ENCODE peak calls at places on chromosomes 4 and X, in four cellular contexts. I is natural killer cell; J is naive thymus-derived CD4-positive, alpha-beta T cell; R is activated CD8-positive, alpha-beta memory T cell treated with anti-CD3 and anti-CD28 coated beads, Interleukin-2, amount 10 ng/mL, durations not matched to agents 7 days and 5 days. H is an unnamed sample.

GRCh38 chr4:87406462-87406861 is 15.5 kb upstream of the HSD17B11 start:
- ATAC-seq in I (peak; percentile 78), J (peak; percentile 31), R (peak; percentile 33), H (no peak)

GRCh38 chr4:663438-664428 is 10.3 kb downstream of the ATP5ME start:
- ATAC-seq in R (peak; percentile 90), J (peak; percentile 91), I (peak; percentile 94), H (peak; percentile 79)

GRCh38 chrX:132367984-132368383 is 120.9 kb downstream of the MBNL3 start:
- ATAC-seq in R (no peak), I (no peak), J (no peak), H (no peak)

GRCh38 chrX:40877869-40878268 is 142.5 kb upstream of the MED14 start:
- ATAC-seq in R (no peak), J (no peak), I (no peak), H (no peak)

GRCh38 chrX:53595266-53595810 is 91.2 kb downstream of the HUWE1 start:
- ATAC-seq in J (peak; percentile 26), I (no peak), R (no peak), H (no peak)

GRCh38 chr4:155307731-155308277 is 69.0 kb downstream of the MAP9 start:
- ATAC-seq in R (no peak), J (no peak), I (no peak), H (no peak)

GRCh38 chrX:72123471-72124185 is 8.1 kb downstream of the RTL5 start:
- ATAC-seq in J (peak; percentile 25), I (peak; percentile 19), R (no peak), H (no peak)

GRCh38 chr4:78296261-78296660 is 239.1 kb downstream of the FRAS1 start:
- ATAC-seq in I (no peak), J (no peak), R (no peak), H (no peak)

GRCh38 chr4:79852305-79852730 is 220.7 kb downstream of the ANTXR2 start:
- ATAC-seq in J (no peak), I (no peak), R (no peak), H (no peak)

GRCh38 chr4:52234539-52235174 is 183.6 kb downstream of the SPATA18 start:
- ATAC-seq in I (no peak), J (no peak), R (no peak), H (no peak)

GRCh38 chrX:71198066-71198465 is 25.0 kb upstream of the GJB1 start:
- ATAC-seq in R (peak; percentile 44), J (peak; percentile 69), I (no peak), H (peak; percentile 64)

GRCh38 chrX:75609361-75609760 is 86.5 kb upstream of the ZDHHC15 start:
- ATAC-seq in R (no peak), J (no peak), I (no peak), H (no peak)

GRCh38 chr4:25069014-25069413 is 38.3 kb upstream of the LGI2 start:
- ATAC-seq in I (no peak), J (no peak), R (no peak), H (no peak)

GRCh38 chr4:40475609-40476008 is 140.5 kb downstream of the CHRNA9 start:
- ATAC-seq in R (no peak), I (no peak), J (no peak), H (no peak)

GRCh38 chr4:32140636-32141035 is 1420.5 kb downstream of the PCDH7 start:
- ATAC-seq in R (peak; percentile 27), I (no peak), J (no peak), H (no peak)

GRCh38 chrX:63746715-63747114 is 38.3 kb downstream of the ARHGEF9 start:
- ATAC-seq in J (no peak), R (peak; percentile 37), I (peak; percentile 14), H (no peak)

GRCh38 chrX:149491812-149492211 is 13.3 kb downstream of the IDS start:
- ATAC-seq in J (no peak), I (no peak), R (no peak), H (no peak)

GRCh38 chr4:25919676-25920075 is 5.7 kb downstream of the SMIM20 start:
- ATAC-seq in R (no peak), I (no peak), J (no peak), H (no peak)

GRCh38 chrX:112670290-112670689 is 9.4 kb downstream of the LHFPL1 start:
- ATAC-seq in J (no peak), I (no peak), R (no peak), H (no peak)

GRCh38 chr4:62161446-62161845 is 961.3 kb downstream of the ADGRL3 start:
- ATAC-seq in I (no peak), R (no peak), J (no peak), H (no peak)

GRCh38 chr4:124806403-124806802 is 93.9 kb upstream of the ANKRD50 start:
- ATAC-seq in R (no peak), J (no peak), I (no peak), H (peak; percentile 39)

GRCh38 chr4:53551281-53551864 is 39.9 kb downstream of the LNX1 start:
- ATAC-seq in J (no peak), R (no peak), I (no peak), H (no peak)

GRCh38 chr4:111641813-111642579 is 503.3 kb upstream of the FAM241A start:
- ATAC-seq in R (peak; percentile 66), J (peak; percentile 51), I (no peak), H (no peak)

GRCh38 chrX:136268051-136269048 is 17.1 kb upstream of the MAP7D3 start:
- ATAC-seq in J (peak; percentile 54), R (peak; percentile 79), I (peak; percentile 44), H (peak; percentile 43)

GRCh38 chr4:102792361-102792936 is 31.7 kb upstream of the MANBA start:
- ATAC-seq in J (peak; percentile 41), I (peak; percentile 17), R (peak; percentile 27), H (no peak)

GRCh38 chr4:7595883-7596535 is 161.3 kb upstream of the PSAPL1 start:
- ATAC-seq in J (no peak), R (no peak), I (no peak), H (no peak)

GRCh38 chrX:142999209-142999720 is 26.5 kb upstream of the SPANXN4 start:
- ATAC-seq in R (no peak), J (no peak), I (no peak), H (no peak)

GRCh38 chr4:36244257-36245084 is at the start of gene ARAP2:
- ATAC-seq in I (peak; percentile 78), J (peak; percentile 84), R (peak; percentile 77), H (peak; percentile 79)

GRCh38 chrX:150649096-150649870 is 43.9 kb upstream of the MTMR1 start:
- ATAC-seq in R (no peak), I (no peak), J (no peak), H (peak; percentile 19)

GRCh38 chr4:76966024-76966579 is 16.6 kb downstream of the SEPTIN11 start:
- ATAC-seq in R (no peak), J (no peak), I (no peak), H (no peak)

GRCh38 chr4:25103423-25103822 is 56.8 kb downstream of the SEPSECS start:
- ATAC-seq in J (no peak), R (no peak), I (no peak), H (no peak)

GRCh38 chr4:1792158-1792831 is 798 bp upstream of the FGFR3 start:
- ATAC-seq in I (no peak), J (no peak), R (no peak), H (no peak)

GRCh38 chr4:128863314-128864075 is 54.0 kb downstream of the JADE1 start:
- ATAC-seq in J (peak; percentile 73), I (no peak), R (no peak), H (no peak)

GRCh38 chrX:122906726-122907125 is 277.4 kb upstream of the GRIA3 start:
- ATAC-seq in R (no peak), I (no peak), J (no peak), H (no peak)

GRCh38 chr4:120658772-120659171 is 263.8 kb downstream of the PRDM5 start:
- ATAC-seq in I (no peak), J (peak; percentile 69), R (no peak), H (no peak)

GRCh38 chr4:3202836-3203820 is 45.8 kb upstream of the MSANTD1 start:
- ATAC-seq in I (peak; percentile 19), J (peak; percentile 20), R (peak; percentile 40), H (peak; percentile 32)

GRCh38 chr4:56532239-56532638 is 26.6 kb downstream of the ARL9 start:
- ATAC-seq in J (no peak), I (no peak), R (no peak), H (no peak)

GRCh38 chr4:173231916-173232315 is 63.3 kb downstream of the GALNT7 start:
- ATAC-seq in R (no peak), I (no peak), J (peak; percentile 45), H (no peak)

GRCh38 chr4:25827373-25827772 is 35.4 kb downstream of the SEL1L3 start:
- ATAC-seq in J (no peak), I (no peak), R (no peak), H (no peak)

GRCh38 chr4:41538017-41538733 is at the start of gene LIMCH1:
- ATAC-seq in R (no peak), I (no peak), J (no peak), H (no peak)

H was measured in activated T-helper 17 cell treated with anti-CD3 and anti-CD28 coated beads, Interleukin-2, amount 50 U/mL, for 72 hours.